ENCODE peak calls at places on chromosome 16, in ten cellular contexts. One of them, this sample, is unnamed.

GRCh38 chr16:22098538-22099255 is 6.4 kb downstream of the VWA3A start:
- DNase-seq in NCI-H187: no peak
- DNase-seq in stimulated activated CD4-positive, alpha-beta T cell treated with anti-CD3 and anti-CD28 coated beads, Interleukin-12 subunit alpha, Interleukin-12 subunit beta, amount 100 ng/mL, for 4 hours: no peak
- DNase-seq in lung microvascular endothelial cell: peak
- DNase-seq in NCI-H526 treated with DMSO at 0.1 percent for 48 hours: peak
- DNase-seq in stimulated activated CD8-positive, alpha-beta memory T cell treated with anti-CD3 and anti-CD28 coated beads, Interleukin-15, amount 100 ng/mL, for 24 hours: no peak
- DNase-seq in dermis microvascular lymphatic vessel endothelial cell: peak
- DNase-seq in WERI-Rb-1: no peak
- DNase-seq in activated T-cell treated with anti-CD3 and anti-CD28 coated beads, Interleukin-2, amount 50 U/mL, for 4 hours: no peak
- DNase-seq in anterior cingulate cortex: no peak
- DNase-seq in this sample: peak

GRCh38 chr16:15829460-15829859 is 27.4 kb downstream of the MYH11 start:
- DNase-seq in stimulated activated CD4-positive, alpha-beta T cell treated with anti-CD3 and anti-CD28 coated beads, Interleukin-12 subunit alpha, Interleukin-12 subunit beta, amount 100 ng/mL, for 4 hours: no peak
- DNase-seq in activated T-cell treated with anti-CD3 and anti-CD28 coated beads, Interleukin-2, amount 50 U/mL, for 4 hours: no peak
- DNase-seq in NCI-H526 treated with DMSO at 0.1 percent for 48 hours: no peak
- DNase-seq in NCI-H187: no peak
- DNase-seq in stimulated activated CD8-positive, alpha-beta memory T cell treated with anti-CD3 and anti-CD28 coated beads, Interleukin-15, amount 100 ng/mL, for 24 hours: no peak
- DNase-seq in anterior cingulate cortex: no peak
- DNase-seq in dermis microvascular lymphatic vessel endothelial cell: no peak
- DNase-seq in lung microvascular endothelial cell: no peak
- DNase-seq in WERI-Rb-1: no peak
- DNase-seq in this sample: no peak

GRCh38 chr16:88920618-88921602 is 54.5 kb upstream of the PABPN1L start:
- DNase-seq in lung microvascular endothelial cell: peak
- DNase-seq in activated T-cell treated with anti-CD3 and anti-CD28 coated beads, Interleukin-2, amount 50 U/mL, for 4 hours: no peak
- DNase-seq in stimulated activated CD8-positive, alpha-beta memory T cell treated with anti-CD3 and anti-CD28 coated beads, Interleukin-15, amount 100 ng/mL, for 24 hours: no peak
- DNase-seq in NCI-H187: no peak
- DNase-seq in anterior cingulate cortex: no peak
- DNase-seq in dermis microvascular lymphatic vessel endothelial cell: peak
- DNase-seq in NCI-H526 treated with DMSO at 0.1 percent for 48 hours: no peak
- DNase-seq in stimulated activated CD4-positive, alpha-beta T cell treated with anti-CD3 and anti-CD28 coated beads, Interleukin-12 subunit alpha, Interleukin-12 subunit beta, amount 100 ng/mL, for 4 hours: no peak
- DNase-seq in WERI-Rb-1: no peak
- DNase-seq in this sample: peak

GRCh38 chr16:70289229-70290098 is at the start of gene AARS1:
- DNase-seq in dermis microvascular lymphatic vessel endothelial cell: peak
- DNase-seq in lung microvascular endothelial cell: peak
- DNase-seq in WERI-Rb-1: peak
- DNase-seq in NCI-H187: peak
- DNase-seq in stimulated activated CD8-positive, alpha-beta memory T cell treated with anti-CD3 and anti-CD28 coated beads, Interleukin-15, amount 100 ng/mL, for 24 hours: peak
- DNase-seq in anterior cingulate cortex: peak
- DNase-seq in activated T-cell treated with anti-CD3 and anti-CD28 coated beads, Interleukin-2, amount 50 U/mL, for 4 hours: peak
- DNase-seq in stimulated activated CD4-positive, alpha-beta T cell treated with anti-CD3 and anti-CD28 coated beads, Interleukin-12 subunit alpha, Interleukin-12 subunit beta, amount 100 ng/mL, for 4 hours: peak
- DNase-seq in NCI-H526 treated with DMSO at 0.1 percent for 48 hours: peak
- DNase-seq in this sample: peak

GRCh38 chr16:47916266-47916665 is 239.5 kb downstream of the ABCC12 start:
- DNase-seq in stimulated activated CD8-positive, alpha-beta memory T cell treated with anti-CD3 and anti-CD28 coated beads, Interleukin-15, amount 100 ng/mL, for 24 hours: no peak
- DNase-seq in WERI-Rb-1: no peak
- DNase-seq in dermis microvascular lymphatic vessel endothelial cell: no peak
- DNase-seq in activated T-cell treated with anti-CD3 and anti-CD28 coated beads, Interleukin-2, amount 50 U/mL, for 4 hours: no peak
- DNase-seq in anterior cingulate cortex: no peak
- DNase-seq in stimulated activated CD4-positive, alpha-beta T cell treated with anti-CD3 and anti-CD28 coated beads, Interleukin-12 subunit alpha, Interleukin-12 subunit beta, amount 100 ng/mL, for 4 hours: no peak
- DNase-seq in NCI-H187: no peak
- DNase-seq in NCI-H526 treated with DMSO at 0.1 percent for 48 hours: no peak
- DNase-seq in lung microvascular endothelial cell: no peak
- DNase-seq in this sample: no peak

GRCh38 chr16:28182183-28182582 is 29.6 kb downstream of the XPO6 start:
- DNase-seq in anterior cingulate cortex: no peak
- DNase-seq in WERI-Rb-1: no peak
- DNase-seq in activated T-cell treated with anti-CD3 and anti-CD28 coated beads, Interleukin-2, amount 50 U/mL, for 4 hours: peak
- DNase-seq in stimulated activated CD4-positive, alpha-beta T cell treated with anti-CD3 and anti-CD28 coated beads, Interleukin-12 subunit alpha, Interleukin-12 subunit beta, amount 100 ng/mL, for 4 hours: peak
- DNase-seq in stimulated activated CD8-positive, alpha-beta memory T cell treated with anti-CD3 and anti-CD28 coated beads, Interleukin-15, amount 100 ng/mL, for 24 hours: no peak
- DNase-seq in dermis microvascular lymphatic vessel endothelial cell: no peak
- DNase-seq in NCI-H187: no peak
- DNase-seq in lung microvascular endothelial cell: no peak
- DNase-seq in NCI-H526 treated with DMSO at 0.1 percent for 48 hours: no peak
- DNase-seq in this sample: no peak

GRCh38 chr16:88377961-88378360 is 4.8 kb upstream of the ZNF469 start:
- DNase-seq in stimulated activated CD4-positive, alpha-beta T cell treated with anti-CD3 and anti-CD28 coated beads, Interleukin-12 subunit alpha, Interleukin-12 subunit beta, amount 100 ng/mL, for 4 hours: no peak
- DNase-seq in NCI-H526 treated with DMSO at 0.1 percent for 48 hours: no peak
- DNase-seq in activated T-cell treated with anti-CD3 and anti-CD28 coated beads, Interleukin-2, amount 50 U/mL, for 4 hours: no peak
- DNase-seq in WERI-Rb-1: no peak
- DNase-seq in anterior cingulate cortex: no peak
- DNase-seq in NCI-H187: no peak
- DNase-seq in stimulated activated CD8-positive, alpha-beta memory T cell treated with anti-CD3 and anti-CD28 coated beads, Interleukin-15, amount 100 ng/mL, for 24 hours: no peak
- DNase-seq in dermis microvascular lymphatic vessel endothelial cell: no peak
- DNase-seq in lung microvascular endothelial cell: no peak
- DNase-seq in this sample: no peak

GRCh38 chr16:23528635-23529016 is 18.3 kb upstream of the GGA2 start:
- DNase-seq in anterior cingulate cortex: no peak
- DNase-seq in stimulated activated CD8-positive, alpha-beta memory T cell treated with anti-CD3 and anti-CD28 coated beads, Interleukin-15, amount 100 ng/mL, for 24 hours: no peak
- DNase-seq in stimulated activated CD4-positive, alpha-beta T cell treated with anti-CD3 and anti-CD28 coated beads, Interleukin-12 subunit alpha, Interleukin-12 subunit beta, amount 100 ng/mL, for 4 hours: no peak
- DNase-seq in WERI-Rb-1: no peak
- DNase-seq in NCI-H526 treated with DMSO at 0.1 percent for 48 hours: no peak
- DNase-seq in lung microvascular endothelial cell: no peak
- DNase-seq in activated T-cell treated with anti-CD3 and anti-CD28 coated beads, Interleukin-2, amount 50 U/mL, for 4 hours: no peak
- DNase-seq in NCI-H187: no peak
- DNase-seq in dermis microvascular lymphatic vessel endothelial cell: no peak
- DNase-seq in this sample: no peak

GRCh38 chr16:73058221-73058615 is 10.3 kb upstream of the ZFHX3 start:
- DNase-seq in WERI-Rb-1: no peak
- DNase-seq in activated T-cell treated with anti-CD3 and anti-CD28 coated beads, Interleukin-2, amount 50 U/mL, for 4 hours: no peak
- DNase-seq in dermis microvascular lymphatic vessel endothelial cell: peak
- DNase-seq in lung microvascular endothelial cell: peak
- DNase-seq in NCI-H187: no peak
- DNase-seq in stimulated activated CD8-positive, alpha-beta memory T cell treated with anti-CD3 and anti-CD28 coated beads, Interleukin-15, amount 100 ng/mL, for 24 hours: no peak
- DNase-seq in stimulated activated CD4-positive, alpha-beta T cell treated with anti-CD3 and anti-CD28 coated beads, Interleukin-12 subunit alpha, Interleukin-12 subunit beta, amount 100 ng/mL, for 4 hours: no peak
- DNase-seq in NCI-H526 treated with DMSO at 0.1 percent for 48 hours: no peak
- DNase-seq in anterior cingulate cortex: no peak
- DNase-seq in this sample: peak

GRCh38 chr16:86117235-86117634 is 218.3 kb downstream of the IRF8 start:
- DNase-seq in NCI-H187: no peak
- DNase-seq in activated T-cell treated with anti-CD3 and anti-CD28 coated beads, Interleukin-2, amount 50 U/mL, for 4 hours: no peak
- DNase-seq in lung microvascular endothelial cell: no peak
- DNase-seq in anterior cingulate cortex: no peak
- DNase-seq in WERI-Rb-1: no peak
- DNase-seq in stimulated activated CD8-positive, alpha-beta memory T cell treated with anti-CD3 and anti-CD28 coated beads, Interleukin-15, amount 100 ng/mL, for 24 hours: no peak
- DNase-seq in dermis microvascular lymphatic vessel endothelial cell: no peak
- DNase-seq in NCI-H526 treated with DMSO at 0.1 percent for 48 hours: no peak
- DNase-seq in stimulated activated CD4-positive, alpha-beta T cell treated with anti-CD3 and anti-CD28 coated beads, Interleukin-12 subunit alpha, Interleukin-12 subunit beta, amount 100 ng/mL, for 4 hours: no peak
- DNase-seq in this sample: no peak

GRCh38 chr16:58421029-58421428 is 28.8 kb downstream of the GINS3 start:
- DNase-seq in dermis microvascular lymphatic vessel endothelial cell: no peak
- DNase-seq in WERI-Rb-1: no peak
- DNase-seq in NCI-H526 treated with DMSO at 0.1 percent for 48 hours: no peak
- DNase-seq in activated T-cell treated with anti-CD3 and anti-CD28 coated beads, Interleukin-2, amount 50 U/mL, for 4 hours: no peak
- DNase-seq in stimulated activated CD4-positive, alpha-beta T cell treated with anti-CD3 and anti-CD28 coated beads, Interleukin-12 subunit alpha, Interleukin-12 subunit beta, amount 100 ng/mL, for 4 hours: no peak
- DNase-seq in anterior cingulate cortex: no peak
- DNase-seq in lung microvascular endothelial cell: no peak
- DNase-seq in stimulated activated CD8-positive, alpha-beta memory T cell treated with anti-CD3 and anti-CD28 coated beads, Interleukin-15, amount 100 ng/mL, for 24 hours: no peak
- DNase-seq in NCI-H187: no peak
- DNase-seq in this sample: no peak

GRCh38 chr16:12089492-12090161 is 113.1 kb downstream of the SNX29 start:
- DNase-seq in stimulated activated CD8-positive, alpha-beta memory T cell treated with anti-CD3 and anti-CD28 coated beads, Interleukin-15, amount 100 ng/mL, for 24 hours: no peak
- DNase-seq in NCI-H526 treated with DMSO at 0.1 percent for 48 hours: no peak
- DNase-seq in WERI-Rb-1: no peak
- DNase-seq in dermis microvascular lymphatic vessel endothelial cell: peak
- DNase-seq in lung microvascular endothelial cell: peak
- DNase-seq in activated T-cell treated with anti-CD3 and anti-CD28 coated beads, Interleukin-2, amount 50 U/mL, for 4 hours: peak
- DNase-seq in anterior cingulate cortex: peak
- DNase-seq in stimulated activated CD4-positive, alpha-beta T cell treated with anti-CD3 and anti-CD28 coated beads, Interleukin-12 subunit alpha, Interleukin-12 subunit beta, amount 100 ng/mL, for 4 hours: peak
- DNase-seq in NCI-H187: no peak
- DNase-seq in this sample: no peak

GRCh38 chr16:67244387-67245188 is 2.7 kb downstream of the FHOD1 start:
- DNase-seq in NCI-H526 treated with DMSO at 0.1 percent for 48 hours: no peak
- DNase-seq in lung microvascular endothelial cell: no peak
- DNase-seq in activated T-cell treated with anti-CD3 and anti-CD28 coated beads, Interleukin-2, amount 50 U/mL, for 4 hours: peak
- DNase-seq in stimulated activated CD8-positive, alpha-beta memory T cell treated with anti-CD3 and anti-CD28 coated beads, Interleukin-15, amount 100 ng/mL, for 24 hours: no peak
- DNase-seq in anterior cingulate cortex: peak
- DNase-seq in WERI-Rb-1: no peak
- DNase-seq in dermis microvascular lymphatic vessel endothelial cell: peak
- DNase-seq in NCI-H187: no peak
- DNase-seq in stimulated activated CD4-positive, alpha-beta T cell treated with anti-CD3 and anti-CD28 coated beads, Interleukin-12 subunit alpha, Interleukin-12 subunit beta, amount 100 ng/mL, for 4 hours: peak
- DNase-seq in this sample: peak

GRCh38 chr16:88512728-88513674 is 57.2 kb upstream of the ZC3H18 start:
- DNase-seq in stimulated activated CD8-positive, alpha-beta memory T cell treated with anti-CD3 and anti-CD28 coated beads, Interleukin-15, amount 100 ng/mL, for 24 hours: no peak
- DNase-seq in NCI-H187: no peak
- DNase-seq in lung microvascular endothelial cell: no peak
- DNase-seq in stimulated activated CD4-positive, alpha-beta T cell treated with anti-CD3 and anti-CD28 coated beads, Interleukin-12 subunit alpha, Interleukin-12 subunit beta, amount 100 ng/mL, for 4 hours: no peak
- DNase-seq in dermis microvascular lymphatic vessel endothelial cell: no peak
- DNase-seq in WERI-Rb-1: no peak
- DNase-seq in NCI-H526 treated with DMSO at 0.1 percent for 48 hours: peak
- DNase-seq in anterior cingulate cortex: no peak
- DNase-seq in activated T-cell treated with anti-CD3 and anti-CD28 coated beads, Interleukin-2, amount 50 U/mL, for 4 hours: no peak
- DNase-seq in this sample: no peak